ENCODE peak calls at places on chromosomes 13 and 19, in five cellular contexts. D is breast epithelium, L is K562, R is transverse colon, U is stomach. O is an unnamed sample.

GRCh38 chr13:40168425-40169155 is 497.9 kb downstream of the FOXO1 start:
- DNase-seq in D (no peak), R (no peak), L (no peak), U (no peak), O (no peak)

GRCh38 chr19:35038623-35039512 is 2.7 kb upstream of the HPN start:
- DNase-seq in U (no peak), D (no peak), L (no peak), R (no peak), O (no peak)

GRCh38 chr13:26051231-26052135 is at the start of gene SHISA2:
- DNase-seq in L (no peak), R (no peak), U (peak), D (no peak), O (peak)

GRCh38 chr19:14433454-14434156 is 499 bp downstream of the PKN1 start:
- DNase-seq in U (peak), D (no peak), L (no peak), R (peak), O (no peak)

GRCh38 chr13:85985791-85986190 is 186.6 kb upstream of the SLITRK6 start:
- DNase-seq in U (no peak), D (no peak), R (no peak), L (no peak), O (no peak)

GRCh38 chr19:35994868-35995654 is at the start of gene SDHAF1:
- DNase-seq in L (peak), R (peak), U (peak), D (peak), O (peak)

GRCh38 chr19:14649020-14649419 is 25.6 kb downstream of the ADGRE3 start:
- DNase-seq in U (no peak), R (no peak), L (no peak), D (no peak), O (no peak)

GRCh38 chr13:24747248-24748151 is 16.5 kb upstream of the RNF17 start:
- DNase-seq in D (no peak), L (no peak), R (peak), U (no peak), O (no peak)

GRCh38 chr19:1169921-1170885 is 3.9 kb downstream of the SBNO2 start:
- DNase-seq in D (no peak), U (peak), R (peak), L (peak), O (no peak)

GRCh38 chr19:43316591-43317319 is 36.7 kb upstream of the CD177 start:
- DNase-seq in L (peak), R (peak), D (no peak), U (peak), O (no peak)

GRCh38 chr13:47696677-47697076 is 304.4 kb downstream of the SUCLA2 start:
- DNase-seq in R (no peak), D (no peak), U (no peak), L (peak), O (no peak)

GRCh38 chr13:39815345-39816111 is 160.1 kb downstream of the COG6 start:
- DNase-seq in U (no peak), L (no peak), D (no peak), R (no peak), O (no peak)

GRCh38 chr13:43339145-43339820 is 315.9 kb downstream of the DNAJC15 start:
- DNase-seq in R (no peak), D (no peak), U (no peak), L (no peak), O (no peak)

GRCh38 chr19:39481229-39481545 is 549 bp downstream of the TIMM50 start:
- DNase-seq in D (no peak), R (no peak), U (no peak), L (no peak), O (no peak)

GRCh38 chr13:29909975-29910674 is 59.7 kb upstream of the UBL3 start:
- DNase-seq in D (no peak), U (no peak), L (no peak), R (no peak), O (no peak)

GRCh38 chr19:11639602-11640471 is 42.6 kb downstream of the ZNF627 start:
- DNase-seq in L (peak), U (peak), D (peak), R (peak), O (peak)

GRCh38 chr13:26872444-26873173 is 112.0 kb upstream of the GPR12 start:
- DNase-seq in R (peak), D (no peak), L (peak), U (peak), O (peak)

GRCh38 chr13:60572003-60572792 is 175.2 kb downstream of the TDRD3 start:
- DNase-seq in U (no peak), L (no peak), D (no peak), R (no peak), O (peak)

GRCh38 chr13:29140277-29140676 is 320.1 kb downstream of the MTUS2 start:
- DNase-seq in U (no peak), L (no peak), R (no peak), D (no peak), O (no peak)

GRCh38 chr13:33644607-33645543 is 173.1 kb upstream of the RFC3 start:
- DNase-seq in U (no peak), R (no peak), D (no peak), L (no peak), O (peak)

GRCh38 chr19:9917322-9917721 is 19.0 kb downstream of the OLFM2 start:
- DNase-seq in R (no peak), D (no peak), L (peak), U (peak), O (peak)

GRCh38 chr19:28542394-28543243 is 670.3 kb downstream of the UQCRFS1 start:
- DNase-seq in L (no peak), D (no peak), R (no peak), U (no peak), O (no peak)

GRCh38 chr13:35388979-35389378 is 87.5 kb downstream of the MAB21L1 start:
- DNase-seq in U (no peak), L (no peak), R (no peak), D (no peak), O (no peak)

GRCh38 chr19:55319786-55320185 is 5.4 kb downstream of the TMEM150B start:
- DNase-seq in R (no peak), L (peak), U (no peak), D (no peak), O (no peak)

GRCh38 chr13:22107549-22107948 is 436.7 kb downstream of the FGF9 start:
- DNase-seq in D (no peak), R (no peak), U (no peak), L (no peak), O (no peak)

GRCh38 chr19:47757617-47758432 is 12.5 kb downstream of the NOP53 start:
- DNase-seq in D (no peak), L (no peak), R (peak), U (no peak), O (no peak)
- H3K4me3 ChIP-seq in D (no peak), L (no peak), R (no peak), U (no peak), O (no peak)

GRCh38 chr13:92807343-92807742 is 419.3 kb upstream of the GPC6 start:
- DNase-seq in L (no peak), U (no peak), D (no peak), R (no peak), O (no peak)
- TF ChIP-seq POLR2AphosphoS5 in L (no peak), U (no peak), D (no peak), R (no peak), O (no peak)

DNA sequence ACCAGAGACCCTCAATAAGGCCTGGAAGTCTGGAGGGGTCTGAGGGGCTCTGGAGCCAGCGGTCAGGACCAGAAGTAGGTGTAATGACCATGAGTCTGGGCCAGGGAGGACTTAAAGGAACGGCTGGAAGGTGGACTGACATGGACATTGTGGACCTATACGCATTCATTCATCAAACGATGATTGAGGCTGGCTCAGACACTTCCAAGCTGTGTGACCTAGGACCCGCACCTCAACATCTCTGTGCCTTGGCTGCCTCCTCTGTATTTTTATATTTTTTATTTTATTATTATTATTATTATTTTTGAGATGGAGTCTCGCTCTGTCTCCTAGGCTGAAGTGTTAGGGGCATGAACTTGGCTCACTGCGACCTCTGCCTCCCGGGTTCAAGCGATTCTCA is 9.3 kb upstream of the LRRC25 start:
- DNase-seq in D (no peak), U (no peak), R (no peak), L (no peak), O (no peak)
- H3K4me3 ChIP-seq in D (no peak), U (no peak), R (no peak), L (no peak), O (no peak)

GRCh38 chr19:6026390-6026897 is 48.5 kb upstream of the RANBP3 start:
- DNase-seq in R (no peak), U (no peak), D (no peak), L (no peak), O (no peak)
- TF ChIP-seq POLR2AphosphoS5 in R (no peak), U (no peak), D (no peak), L (no peak), O (no peak)

O was measured in HL-60.